ENCODE peak calls at places on chromosomes 12 and 14, in five cellular contexts. E, K, G, F and P are unnamed samples.

GRCh38 chr12:128791395-128792322 is 32.1 kb downstream of the SLC15A4 start:
- DNase-seq in E (no peak), K (no peak), G (no peak), F (no peak), P (no peak)

GRCh38 chr12:77855548-77855947 is 24.9 kb downstream of the NAV3 start:
- DNase-seq in E (no peak), K (no peak), G (no peak), F (peak), P (no peak)

GRCh38 chr12:645563-646071 is 17.6 kb downstream of the NINJ2 start:
- DNase-seq in E (no peak), K (peak), G (peak), F (no peak), P (peak)

GRCh38 chr14:88346048-88346639 is 23.1 kb upstream of the KCNK10 start:
- DNase-seq in E (no peak), K (no peak), G (no peak), F (no peak), P (no peak)

GRCh38 chr12:13293086-13293485 is 96.6 kb downstream of the EMP1 start:
- DNase-seq in E (no peak), K (no peak), G (no peak), F (no peak), P (no peak)

GRCh38 chr14:32939254-32940065 is 781 bp downstream of the NPAS3 start:
- DNase-seq in E (peak), K (peak), G (peak), F (peak), P (peak)

GRCh38 chr14:37668646-37669045 is 73.2 kb downstream of the TTC6 start:
- DNase-seq in E (no peak), K (no peak), G (no peak), F (no peak), P (no peak)

GRCh38 chr12:123106640-123107359 is 44.1 kb downstream of the PITPNM2 start:
- DNase-seq in E (no peak), K (no peak), G (no peak), F (peak), P (peak)

GRCh38 chr12:6729186-6729585 is 5.3 kb downstream of the COPS7A start:
- DNase-seq in E (no peak), K (no peak), G (no peak), F (no peak), P (no peak)

GRCh38 chr12:32312049-32312670 is 87.2 kb upstream of the FGD4 start:
- DNase-seq in E (no peak), K (no peak), G (no peak), F (no peak), P (no peak)

GRCh38 chr12:115623764-115624334 is 653.6 kb downstream of the MED13L start:
- DNase-seq in E (no peak), K (no peak), G (no peak), F (peak), P (peak)

GRCh38 chr14:92970233-92970625 is 47.3 kb downstream of the CHGA start:
- DNase-seq in E (no peak), K (no peak), G (no peak), F (peak), P (peak)

GRCh38 chr14:105460616-105461015 is 14.0 kb upstream of the CRIP2 start:
- DNase-seq in E (no peak), K (no peak), G (no peak), F (no peak), P (no peak)

GRCh38 chr14:64708148-64709004 is 4.2 kb downstream of the PLEKHG3 start:
- DNase-seq in E (peak), K (peak), G (no peak), F (peak), P (no peak)

DNA sequence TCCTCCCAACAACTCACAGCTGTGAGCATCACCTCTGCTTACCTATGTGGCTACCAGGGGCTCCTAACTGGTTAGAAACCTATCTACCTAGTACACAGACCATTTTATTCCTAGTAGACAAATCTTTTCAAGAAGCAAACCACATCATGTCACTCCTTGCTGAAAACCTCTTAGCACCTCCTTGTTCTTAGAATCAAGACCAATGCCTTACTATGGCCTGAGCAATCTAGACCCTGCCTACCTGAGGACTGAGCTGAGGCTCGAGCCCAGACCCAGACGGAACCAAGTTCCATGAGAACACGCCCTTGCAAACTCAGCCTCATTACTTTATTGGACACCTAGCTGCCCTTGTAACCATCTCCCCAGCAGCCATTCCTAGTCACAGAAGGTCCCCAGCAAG is 32.6 kb downstream of the CMKLR1 start:
- DNase-seq in E (no peak), K (no peak), G (no peak), F (no peak), P (no peak)
- H3K27ac ChIP-seq in E (no peak), K (no peak), G (no peak), F (peak), P (peak)

GRCh38 chr12:20234474-20234873 is 133.9 kb upstream of the PDE3A start:
- DNase-seq in E (no peak), K (no peak), G (no peak), F (no peak), P (no peak)
- H3K27ac ChIP-seq in E (no peak), K (no peak), G (no peak), F (no peak), P (no peak)

DNA sequence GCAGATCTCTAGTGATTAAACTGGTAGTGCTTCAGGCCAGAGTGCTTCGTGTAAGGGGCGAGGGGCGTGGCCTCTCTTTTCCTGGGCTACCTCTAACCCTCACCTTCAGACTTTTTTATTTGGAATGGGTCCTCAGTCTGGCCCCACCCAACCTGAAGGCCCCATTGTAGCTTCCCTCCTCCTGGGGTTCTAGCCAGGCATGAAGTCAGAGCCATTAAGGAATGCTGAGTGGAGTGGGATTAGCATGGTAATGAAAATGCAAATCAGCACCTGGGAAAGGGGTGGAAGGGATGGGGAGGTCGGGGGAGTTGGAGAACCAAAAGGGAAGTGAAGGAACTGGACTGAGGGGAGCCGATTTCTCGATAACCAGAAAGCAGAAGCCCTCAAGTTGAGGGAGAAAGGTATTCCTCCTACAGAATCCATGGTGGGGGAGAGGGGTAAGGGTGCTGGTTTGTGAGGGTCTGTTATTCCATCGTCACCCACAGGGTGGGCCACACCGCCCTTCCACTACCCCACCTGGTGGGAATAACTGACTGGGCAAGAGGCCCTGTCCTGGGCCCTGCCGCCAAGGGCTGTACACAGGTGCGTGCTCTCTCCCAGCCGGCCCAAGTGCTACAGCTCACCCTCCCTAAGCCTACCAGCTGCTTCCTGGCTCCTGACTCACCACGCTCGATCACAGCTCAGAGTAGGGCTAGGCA is 14.1 kb downstream of the ZFHX2 start:
- DNase-seq in E (no peak), K (no peak), G (no peak), F (no peak), P (no peak)
- H3K27ac ChIP-seq in E (peak), K (no peak), G (no peak), F (no peak), P (no peak)

DNA sequence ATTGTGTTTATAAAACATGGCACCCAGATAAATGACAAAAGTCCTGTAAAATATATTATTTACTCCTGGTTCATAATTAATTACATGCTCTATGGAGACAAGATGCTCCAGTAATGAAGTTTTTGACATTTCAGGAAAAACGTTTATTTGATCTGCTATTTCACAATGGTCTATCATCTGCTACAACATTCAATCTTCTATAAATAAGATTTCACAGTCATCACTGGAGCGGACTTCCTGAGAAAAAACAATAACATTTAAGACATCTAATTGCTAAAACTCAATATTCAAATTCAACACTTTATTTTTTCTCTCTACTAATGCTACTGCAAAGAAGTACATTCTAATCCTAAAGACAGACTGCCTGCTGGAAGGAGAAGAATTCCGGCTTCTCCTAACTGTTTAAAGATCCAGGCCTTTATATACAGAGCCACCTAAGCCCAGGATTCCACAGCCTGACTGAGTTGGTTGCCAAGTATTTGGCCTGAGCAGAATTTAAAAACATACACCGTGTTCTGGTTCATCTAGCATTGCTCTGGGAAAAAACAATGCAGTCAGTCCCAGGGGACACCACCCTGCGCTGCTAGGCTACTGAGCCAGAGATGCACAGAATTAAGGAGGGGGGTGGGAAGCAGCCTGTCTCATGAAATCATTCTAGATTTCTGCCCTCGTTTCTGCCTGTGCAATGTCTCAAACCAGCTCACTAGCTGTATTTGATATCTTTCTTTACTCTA is 58.0 kb downstream of the TMTC1 start:
- DNase-seq in E (peak), K (peak), G (no peak), F (peak), P (peak)
- H3K27ac ChIP-seq in E (no peak), K (no peak), G (no peak), F (peak), P (peak)

GRCh38 chr12:57751432-57751787 is 700 bp downstream of the CDK4 start:
- DNase-seq in E (no peak), K (peak), G (no peak), F (no peak), P (no peak)
- H3K27ac ChIP-seq in E (peak), K (peak), G (peak), F (peak), P (peak)

GRCh38 chr12:120453060-120453761 is 7.0 kb downstream of the GATC start:
- DNase-seq in E (no peak), K (no peak), G (no peak), F (no peak), P (no peak)
- H3K27ac ChIP-seq in E (no peak), K (no peak), G (no peak), F (no peak), P (no peak)

DNA sequence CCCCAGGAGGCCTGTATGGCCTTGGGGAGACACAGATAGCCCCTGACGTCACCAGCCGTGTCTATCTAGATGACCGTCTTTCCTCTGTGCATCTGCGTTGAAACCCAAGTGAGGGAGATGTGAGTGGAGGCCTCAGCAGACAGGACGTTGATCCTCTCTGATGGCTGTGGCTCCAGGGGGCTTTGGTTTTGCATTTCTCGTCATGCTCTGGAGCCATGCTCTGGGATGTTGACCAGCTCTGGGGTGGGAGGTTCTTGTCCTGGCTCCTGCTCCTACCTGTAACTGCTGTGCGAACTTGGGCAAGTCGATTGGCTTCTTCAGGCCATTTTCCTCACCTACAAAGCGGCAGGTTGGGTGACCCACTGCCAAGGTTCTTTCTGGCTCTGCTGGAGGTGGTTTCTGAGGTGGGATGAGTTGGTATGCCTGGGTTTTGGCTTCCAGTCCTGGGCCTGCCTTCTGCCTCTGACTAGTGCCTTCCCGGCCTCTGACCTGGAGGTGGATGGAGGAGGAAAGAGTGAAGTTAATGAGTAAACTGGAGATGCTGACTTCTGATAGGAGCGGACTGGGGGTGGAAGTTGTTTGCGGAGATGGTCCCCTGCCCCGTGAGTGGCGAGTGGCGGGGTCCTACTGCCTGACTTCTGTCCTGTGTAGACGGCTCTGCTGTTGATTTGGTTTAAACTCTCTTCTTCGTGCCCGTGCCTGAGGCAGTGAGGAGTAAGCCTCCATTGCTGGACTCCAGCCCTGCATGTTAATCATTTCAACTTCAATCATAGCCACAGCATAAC is 8.4 kb downstream of the TSPAN9 start:
- DNase-seq in E (no peak), K (no peak), G (no peak), F (peak), P (no peak)
- H3K27ac ChIP-seq in E (no peak), K (no peak), G (no peak), F (peak), P (peak)

DNA sequence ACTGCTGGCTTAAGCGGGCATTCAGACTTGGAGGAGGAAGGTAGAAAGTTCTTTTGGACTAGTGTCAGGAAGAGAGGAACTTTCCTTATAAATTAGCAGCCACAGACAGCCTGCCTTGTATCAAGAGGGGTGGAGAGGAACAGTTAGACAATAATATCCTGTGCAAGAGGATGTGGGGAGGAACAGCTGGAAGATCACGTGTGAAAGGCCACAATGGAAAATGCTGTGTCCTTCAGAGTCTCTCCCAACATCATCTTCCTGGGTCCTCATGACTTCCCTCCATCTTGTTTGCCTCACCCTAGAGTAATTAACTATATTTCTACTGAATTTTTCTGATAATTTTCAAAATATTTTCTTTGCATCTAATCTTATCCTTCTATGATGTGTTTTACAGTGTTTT is 117.4 kb downstream of the MGAT4C start:
- DNase-seq in E (no peak), K (no peak), G (no peak), F (no peak), P (no peak)
- H3K27ac ChIP-seq in E (no peak), K (no peak), G (no peak), F (no peak), P (no peak)

DNA sequence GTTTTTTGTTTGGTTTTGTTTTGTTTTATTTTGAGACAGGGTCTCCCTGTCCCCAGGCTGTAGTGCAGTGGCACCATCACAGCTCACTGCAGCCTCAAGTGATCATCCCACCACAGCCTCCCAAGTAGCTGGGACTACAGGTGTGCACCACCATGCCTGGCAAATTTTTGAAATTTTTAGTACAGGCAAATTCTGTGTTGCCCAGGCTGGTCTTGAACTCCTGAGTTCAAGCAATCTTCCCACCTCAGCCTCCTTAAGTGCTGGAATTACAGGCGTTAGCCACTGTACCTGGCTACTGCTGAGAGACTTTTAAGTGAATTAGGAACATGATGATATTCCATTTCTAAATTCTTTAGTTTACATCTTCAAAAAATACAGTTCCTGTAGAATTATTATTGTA is 2.6 kb downstream of the LYZ start:
- DNase-seq in E (no peak), K (no peak), G (no peak), F (no peak), P (no peak)
- H3K27ac ChIP-seq in E (no peak), K (no peak), G (no peak), F (no peak), P (no peak)

GRCh38 chr14:69129264-69129880 is 23.5 kb downstream of the DCAF5 start:
- DNase-seq in E (peak), K (peak), G (peak), F (no peak), P (peak)

GRCh38 chr14:69133206-69134125 is 19.5 kb downstream of the DCAF5 start:
- DNase-seq in E (no peak), K (no peak), G (no peak), F (no peak), P (no peak)

GRCh38 chr14:69135133-69135532 is 17.8 kb downstream of the DCAF5 start:
- DNase-seq in E (no peak), K (no peak), G (no peak), F (no peak), P (no peak)

GRCh38 chr14:69131176-69131575 is 21.7 kb downstream of the DCAF5 start:
- DNase-seq in E (no peak), K (no peak), G (no peak), F (no peak), P (no peak)

DNA sequence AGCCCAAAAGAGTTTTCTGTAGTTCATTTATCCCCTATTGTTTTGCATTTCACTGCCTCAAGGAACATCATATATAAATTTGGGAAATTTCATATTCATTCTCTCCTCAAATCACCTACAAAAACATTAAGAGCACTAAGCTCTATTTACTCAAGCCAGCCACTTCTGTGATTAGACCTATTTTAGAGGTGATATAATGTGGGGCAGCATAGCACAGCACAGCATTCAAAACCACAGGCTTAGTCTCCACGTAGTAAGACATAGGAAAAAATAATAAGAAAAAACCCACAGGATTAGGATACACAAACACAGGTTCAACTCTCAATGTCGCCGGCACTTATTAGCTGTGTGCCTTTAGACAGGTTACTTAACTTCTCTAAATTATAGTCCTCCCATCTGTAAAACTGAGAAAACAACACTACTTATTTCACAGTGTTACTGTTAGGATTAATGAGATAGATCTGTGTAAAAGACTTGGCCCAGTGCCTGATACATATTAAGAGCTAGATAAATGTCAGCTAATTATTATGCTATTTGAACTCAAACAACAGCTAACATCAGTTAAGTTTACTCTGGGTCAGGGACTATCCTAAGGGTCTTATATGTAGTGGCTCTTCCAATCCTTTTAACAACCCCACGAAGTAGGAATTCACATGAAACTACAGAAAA is 20.3 kb downstream of the DCAF5 start:
- DNase-seq in E (no peak), K (no peak), G (no peak), F (no peak), P (no peak)
- H3K27ac ChIP-seq in E (no peak), K (no peak), G (no peak), F (no peak), P (peak)